ENCODE peak calls at places on chromosome 16, in ten cellular contexts. Q, E, N, J, P, B, G, O, L and W are unnamed samples.

GRCh38 chr16:86477642-86478041 is 32.7 kb upstream of the FOXF1 start:
- DNase-seq in Q (no peak), E (no peak), N (peak; percentile 78), J (no peak), P (no peak), B (no peak), G (no peak), O (no peak), L (no peak), W (no peak)

GRCh38 chr16:87692756-87693155 is 73.0 kb downstream of the KLHDC4 start:
- DNase-seq in Q (peak; percentile 68), E (no peak), N (no peak), J (no peak), P (no peak), B (no peak), G (no peak), O (no peak), L (no peak), W (no peak)

GRCh38 chr16:50323335-50324011 is 45.3 kb downstream of the BRD7 start:
- DNase-seq in Q (no peak), E (peak; percentile 70), N (peak; percentile 73), J (no peak), P (no peak), B (no peak), G (peak; percentile 69), O (peak; percentile 21), L (no peak), W (no peak)

GRCh38 chr16:50859628-50860360 is 117.9 kb downstream of the CYLD start:
- DNase-seq in Q (peak; percentile 22), E (no peak), N (no peak), J (no peak), P (no peak), B (no peak), G (no peak), O (no peak), L (no peak), W (no peak)

GRCh38 chr16:680967-681745 is 946 bp downstream of the STUB1 start:
- DNase-seq in Q (peak; percentile 88), E (peak; percentile 89), N (no peak), J (no peak), P (no peak), B (no peak), G (peak; percentile 69), O (no peak), L (no peak), W (peak; percentile 74)

GRCh38 chr16:81480856-81481821 is 36.5 kb downstream of the CMIP start:
- DNase-seq in Q (no peak), E (peak; percentile 76), N (peak; percentile 81), J (no peak), P (no peak), B (peak; percentile 64), G (no peak), O (no peak), L (no peak), W (no peak)

GRCh38 chr16:70395345-70395901 is 43.5 kb downstream of the ST3GAL2 start:
- DNase-seq in Q (no peak), E (peak; percentile 76), N (no peak), J (no peak), P (no peak), B (no peak), G (peak; percentile 75), O (no peak), L (no peak), W (peak; percentile 47)

GRCh38 chr16:13560151-13560550 is 359.8 kb upstream of the ERCC4 start:
- DNase-seq in Q (no peak), E (no peak), N (no peak), J (no peak), P (no peak), B (no peak), G (no peak), O (no peak), L (no peak), W (no peak)

GRCh38 chr16:50188619-50189136 is 35.6 kb downstream of the TENT4B start:
- DNase-seq in Q (no peak), E (no peak), N (no peak), J (no peak), P (no peak), B (no peak), G (no peak), O (no peak), L (no peak), W (no peak)

GRCh38 chr16:62445909-62446308 is 409.7 kb upstream of the CDH8 start:
- DNase-seq in Q (no peak), E (no peak), N (no peak), J (no peak), P (no peak), B (no peak), G (no peak), O (no peak), L (no peak), W (no peak)

GRCh38 chr16:1019234-1019933 is 37.8 kb downstream of the SOX8 start:
- DNase-seq in Q (peak; percentile 85), E (no peak), N (no peak), J (no peak), P (peak; percentile 44), B (no peak), G (no peak), O (no peak), L (no peak), W (no peak)

GRCh38 chr16:2537451-2538379 is at the start of gene PDPK1:
- DNase-seq in Q (peak; percentile 98), E (peak; percentile 95), N (peak; percentile 97), J (peak; percentile 95), P (peak; percentile 85), B (peak; percentile 91), G (peak; percentile 95), O (peak; percentile 84), L (peak; percentile 94), W (peak; percentile 93)
- TF ChIP-seq POLR2A in Q (no peak), E (peak; percentile 43), N (no peak), J (no peak), P (peak; percentile 11), B (no peak), G (peak; percentile 54), O (no peak), L (peak; percentile 48), W (peak; percentile 27)

DNA sequence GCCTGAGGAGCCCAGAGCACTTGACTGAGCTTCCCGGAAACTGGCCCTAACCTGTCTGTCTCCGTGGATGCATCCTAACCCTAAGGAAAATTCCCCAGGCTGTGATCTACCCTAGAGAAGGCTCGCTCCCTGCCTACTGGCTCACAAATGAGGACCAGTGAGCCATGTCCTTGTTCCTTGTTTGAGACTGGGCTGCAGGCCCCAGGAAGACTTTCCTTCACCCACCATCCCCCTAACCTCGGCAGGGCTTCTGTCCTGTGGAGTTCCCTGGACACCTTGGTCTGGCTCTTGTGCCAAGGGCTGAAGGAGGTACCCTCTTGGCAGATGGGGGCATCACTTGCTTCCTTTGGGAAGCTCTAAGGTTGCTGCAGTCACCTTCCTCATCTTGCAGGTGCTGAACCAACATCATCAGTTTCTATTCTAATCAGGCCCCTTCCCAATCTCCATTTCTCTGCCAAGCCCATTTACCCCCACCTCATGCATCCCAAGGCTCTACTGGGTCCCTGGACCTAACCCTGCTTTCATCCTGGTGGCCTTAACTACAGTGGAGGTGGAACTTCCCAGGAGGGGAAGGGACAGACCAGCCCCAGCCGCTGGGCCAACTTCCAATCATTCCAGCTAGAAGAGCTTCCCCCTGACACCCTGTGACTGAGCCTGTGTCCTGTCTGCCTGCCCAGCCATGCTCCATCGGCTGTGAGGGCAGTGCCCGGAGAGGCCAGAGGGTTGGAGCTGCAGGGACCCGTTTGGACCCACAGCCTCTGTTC is 12.4 kb downstream of the RNF40 start:
- DNase-seq in Q (no peak), E (peak; percentile 29), N (no peak), J (no peak), P (no peak), B (no peak), G (no peak), O (no peak), L (no peak), W (no peak)
- TF ChIP-seq POLR2A in Q (no peak), E (no peak), N (no peak), J (no peak), P (no peak), B (no peak), G (no peak), O (no peak), L (no peak), W (no peak)

GRCh38 chr16:31471241-31471874 is 594 bp upstream of the TGFB1I1 start:
- DNase-seq in Q (no peak), E (no peak), N (no peak), J (no peak), P (no peak), B (no peak), G (no peak), O (no peak), L (no peak), W (no peak)

GRCh38 chr16:31474173-31474714 is 2.3 kb downstream of the TGFB1I1 start:
- DNase-seq in Q (no peak), E (peak; percentile 44), N (no peak), J (no peak), P (no peak), B (no peak), G (peak; percentile 30), O (no peak), L (no peak), W (no peak)

GRCh38 chr16:31471875-31472558 is at the start of gene TGFB1I1:
- DNase-seq in Q (peak; percentile 90), E (peak; percentile 40), N (peak; percentile 94), J (peak; percentile 65), P (peak; percentile 44), B (no peak), G (peak; percentile 50), O (no peak), L (peak; percentile 84), W (peak; percentile 85)

GRCh38 chr16:31473300-31474052 is 1.5 kb downstream of the TGFB1I1 start:
- DNase-seq in Q (no peak), E (no peak), N (no peak), J (no peak), P (no peak), B (no peak), G (no peak), O (no peak), L (no peak), W (peak; percentile 40)

GRCh38 chr16:31472559-31473203 is 729 bp downstream of the TGFB1I1 start:
- DNase-seq in Q (peak; percentile 93), E (peak; percentile 93), N (peak; percentile 99), J (peak; percentile 87), P (peak; percentile 83), B (peak; percentile 87), G (peak; percentile 93), O (peak; percentile 90), L (peak; percentile 96), W (peak; percentile 97)
- TF ChIP-seq POLR2A in Q (no peak), E (no peak), N (no peak), J (no peak), P (no peak), B (no peak), G (peak; percentile 32), O (no peak), L (no peak), W (peak; percentile 39)

DNA sequence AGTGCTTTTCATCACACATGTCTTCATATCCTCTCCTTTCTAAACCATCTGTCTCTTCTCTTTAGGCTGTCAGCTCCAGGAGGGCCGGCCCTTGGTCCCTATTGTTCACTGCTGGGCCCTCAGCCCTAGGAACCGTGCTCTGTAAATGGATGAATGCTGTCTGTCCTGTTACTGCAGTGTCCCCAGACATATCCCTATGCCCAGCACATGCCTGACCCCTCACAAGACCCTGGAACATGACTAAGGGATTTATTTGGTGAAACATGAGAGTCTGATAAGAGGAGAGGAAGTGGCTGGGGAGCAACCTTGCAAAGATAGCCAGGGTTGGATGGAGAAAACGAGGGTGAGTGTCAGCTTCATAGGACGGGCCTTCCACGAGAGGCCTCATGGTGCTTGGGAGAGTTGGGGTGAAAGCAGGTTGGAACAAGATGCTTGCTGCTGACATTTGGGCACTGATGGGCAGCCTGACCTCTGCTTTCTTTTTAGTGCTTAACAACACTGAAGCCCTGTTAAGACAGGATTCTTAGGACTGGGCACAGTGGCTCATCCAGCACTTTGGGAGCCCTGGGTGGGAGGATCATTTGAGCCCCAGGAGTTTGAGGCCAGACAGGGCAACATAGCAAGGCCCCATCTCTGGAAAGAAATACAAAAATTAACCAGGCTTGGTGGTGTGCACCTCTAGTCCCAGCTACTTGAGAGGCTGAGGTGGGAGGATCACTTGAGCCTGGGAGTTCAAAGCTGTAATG is 39.0 kb downstream of the ABCC1 start:
- DNase-seq in Q (no peak), E (peak; percentile 12), N (no peak), J (no peak), P (no peak), B (no peak), G (no peak), O (no peak), L (no peak), W (no peak)
- TF ChIP-seq POLR2A in Q (no peak), E (no peak), N (no peak), J (no peak), P (no peak), B (no peak), G (no peak), O (no peak), L (no peak), W (no peak)